ENCODE peak calls at places on chromosomes 11 and 22, in nine cellular contexts. V, F, O, N, U, C, E, Q and P are unnamed samples.

GRCh38 chr11:44877908-44878459 is 72.7 kb downstream of the TP53I11 start:
- DNase-seq in C (no peak), Q (no peak), U (peak; percentile 81), E (no peak), F (no peak), V (no peak), O (no peak), N (no peak), P (no peak)

GRCh38 chr11:6402561-6402981 is 12.3 kb downstream of the SMPD1 start:
- DNase-seq in E (no peak), O (no peak), Q (peak; percentile 57), C (peak; percentile 55), U (no peak), V (no peak), N (no peak), F (no peak), P (no peak)

GRCh38 chr11:67027483-67027930 is 4.6 kb downstream of the SYT12 start:
- DNase-seq in E (no peak), C (no peak), F (no peak), U (no peak), O (no peak), Q (no peak), N (no peak), V (no peak), P (no peak)

GRCh38 chr11:6647282-6647679 is 8.3 kb downstream of the DCHS1 start:
- DNase-seq in E (no peak), Q (no peak), C (no peak), N (no peak), U (no peak), O (no peak), F (no peak), V (no peak), P (no peak)

GRCh38 chr22:17774206-17774927 is at the start of gene BID:
- DNase-seq in E (no peak), V (no peak), O (no peak), Q (no peak), N (no peak), F (no peak), C (no peak), U (peak; percentile 49), P (no peak)

GRCh38 chr22:32106930-32107329 is 52.2 kb downstream of the C22orf42 start:
- DNase-seq in C (no peak), F (no peak), V (no peak), E (no peak), O (no peak), Q (no peak), N (no peak), U (peak; percentile 1), P (no peak)

GRCh38 chr11:63888170-63889086 is 28.5 kb downstream of the RCOR2 start:
- DNase-seq in N (peak; percentile 32), O (peak; percentile 50), F (no peak), E (peak; percentile 77), U (peak; percentile 82), V (no peak), Q (peak; percentile 55), C (peak; percentile 39), P (no peak)

GRCh38 chr11:111939836-111940604 is 2.9 kb downstream of the DIXDC1 start:
- DNase-seq in U (peak; percentile 61), F (no peak), N (no peak), Q (no peak), O (no peak), V (no peak), C (no peak), E (no peak), P (no peak)

GRCh38 chr11:132943737-132944556 is 588.4 kb downstream of the OPCML start:
- DNase-seq in Q (no peak), E (no peak), C (no peak), U (peak; percentile 80), V (peak; percentile 20), N (no peak), F (no peak), O (no peak), P (no peak)

GRCh38 chr22:17198188-17199130 is 20.8 kb downstream of the ADA2 start:
- DNase-seq in O (peak; percentile 9), E (no peak), U (peak; percentile 58), V (no peak), C (no peak), Q (no peak), F (no peak), N (no peak), P (no peak)

GRCh38 chr11:118272001-118272400 is 7.9 kb upstream of the MPZL2 start:
- DNase-seq in N (no peak), E (no peak), U (no peak), C (no peak), F (no peak), V (no peak), O (no peak), Q (no peak), P (no peak)

GRCh38 chr11:96426356-96427103 is 36.7 kb downstream of the JRKL start:
- DNase-seq in N (peak; percentile 34), V (peak; percentile 39), Q (no peak), C (no peak), O (no peak), E (no peak), U (peak; percentile 85), F (peak; percentile 30), P (peak; percentile 74)

GRCh38 chr11:115501895-115502589 is 2.2 kb downstream of the CADM1 start:
- DNase-seq in V (peak; percentile 64), E (no peak), N (no peak), Q (no peak), F (no peak), C (no peak), O (no peak), U (peak; percentile 85), P (no peak)